ENCODE peak calls at places on chromosomes 7 and 10, in nine cellular contexts. I, N, G, Q, H, P, V, R and Z are unnamed samples.

GRCh38 chr10:129653861-129654260 is 186.8 kb downstream of the MGMT start:
- DNase-seq in Q (no peak), V (no peak), N (no peak), I (no peak), R (no peak), H (no peak), P (no peak), G (no peak), Z (no peak)

GRCh38 chr10:74917481-74918077 is 91.2 kb downstream of the KAT6B start:
- DNase-seq in Q (no peak), H (no peak), G (no peak), V (no peak), I (no peak), P (peak; percentile 78), R (no peak), N (peak; percentile 55), Z (no peak)

GRCh38 chr7:66330961-66331360 is 125.8 kb downstream of the TPST1 start:
- DNase-seq in G (no peak), Q (no peak), H (no peak), V (no peak), P (peak; percentile 32), N (peak; percentile 29), I (peak; percentile 82), R (no peak), Z (peak; percentile 81)

GRCh38 chr10:96665306-96665705 is 55.0 kb downstream of the PIK3AP1 start:
- DNase-seq in V (no peak), N (peak; percentile 65), I (no peak), R (no peak), G (no peak), P (peak; percentile 84), Q (no peak), H (no peak), Z (no peak)

GRCh38 chr10:28569506-28570159 is 36.7 kb downstream of the WAC start:
- DNase-seq in H (peak; percentile 21), N (peak; percentile 55), V (no peak), I (no peak), R (no peak), P (peak; percentile 58), Q (no peak), G (no peak), Z (no peak)

GRCh38 chr7:18495412-18496335 is at the start of gene HDAC9:
- DNase-seq in R (no peak), V (peak; percentile 83), I (peak; percentile 54), G (no peak), H (peak; percentile 88), Q (no peak), P (peak; percentile 49), N (peak; percentile 69), Z (peak; percentile 37)

GRCh38 chr10:115049318-115049717 is 43.8 kb upstream of the ATRNL1 start:
- DNase-seq in P (no peak), V (no peak), I (no peak), N (no peak), G (no peak), R (no peak), Q (no peak), H (no peak), Z (no peak)

GRCh38 chr7:44634839-44635591 is 28.6 kb downstream of the OGDH start:
- DNase-seq in G (no peak), N (no peak), P (no peak), R (no peak), Q (no peak), V (no peak), I (no peak), H (no peak), Z (peak; percentile 71)

GRCh38 chr7:38561166-38561565 is 70.0 kb downstream of the AMPH start:
- DNase-seq in N (peak; percentile 16), H (no peak), V (no peak), I (no peak), Q (no peak), G (no peak), P (no peak), R (no peak), Z (no peak)

GRCh38 chr10:72563327-72563932 is 62.4 kb downstream of the MICU1 start:
- DNase-seq in V (no peak), N (no peak), I (no peak), P (no peak), G (no peak), H (no peak), Q (peak; percentile 4), R (no peak), Z (no peak)

GRCh38 chr7:140003913-140004382 is 58.8 kb downstream of the PARP12 start:
- DNase-seq in N (peak; percentile 83), I (peak; percentile 8), P (peak; percentile 74), Q (peak; percentile 11), V (peak; percentile 81), H (no peak), R (peak; percentile 72), G (no peak), Z (no peak)

GRCh38 chr7:1859266-1860035 is 189.4 kb downstream of the ELFN1 start:
- DNase-seq in R (no peak), P (no peak), H (no peak), V (no peak), N (no peak), I (no peak), Q (no peak), G (no peak), Z (no peak)

GRCh38 chr7:50664461-50664922 is 99.3 kb upstream of the DDC start:
- DNase-seq in P (peak; percentile 83), G (no peak), H (no peak), N (peak; percentile 47), R (no peak), Q (peak; percentile 34), V (no peak), I (no peak), Z (no peak)

GRCh38 chr10:12396567-12396966 is 47.2 kb downstream of the CAMK1D start:
- DNase-seq in Q (no peak), H (no peak), I (peak; percentile 84), N (no peak), G (no peak), R (no peak), P (no peak), V (no peak), Z (no peak)

GRCh38 chr10:11443468-11444147 is 167.8 kb downstream of the USP6NL start:
- DNase-seq in G (no peak), Q (no peak), P (no peak), V (no peak), I (no peak), H (no peak), N (no peak), R (no peak), Z (no peak)

GRCh38 chr10:63611078-63611477 is 89.9 kb downstream of the REEP3 start:
- DNase-seq in R (no peak), V (no peak), N (no peak), P (peak; percentile 38), I (no peak), Q (no peak), H (no peak), G (no peak), Z (no peak)

GRCh38 chr10:97861351-97861750 is 11.7 kb downstream of the GOLGA7B start:
- DNase-seq in G (no peak), R (no peak), N (peak; percentile 78), V (no peak), H (no peak), I (no peak), P (peak; percentile 53), Q (no peak), Z (no peak)

GRCh38 chr7:49001610-49002033 is 77.3 kb downstream of the CDC14C start:
- DNase-seq in Q (no peak), G (peak; percentile 1), N (no peak), V (peak; percentile 75), P (peak; percentile 0), H (no peak), I (peak; percentile 5), R (peak; percentile 64), Z (no peak)

GRCh38 chr10:30247704-30248103 is 101.4 kb downstream of the MTPAP start:
- DNase-seq in R (no peak), I (no peak), V (no peak), G (no peak), H (no peak), N (no peak), P (no peak), Q (no peak), Z (no peak)

GRCh38 chr7:7687800-7688199 is 30.6 kb downstream of the RPA3 start:
- DNase-seq in Q (no peak), V (no peak), P (no peak), H (no peak), R (no peak), G (no peak), N (no peak), I (no peak), Z (no peak)

GRCh38 chr10:60353519-60354258 is 36.0 kb downstream of the ANK3 start:
- DNase-seq in R (no peak), G (no peak), V (peak; percentile 51), N (no peak), P (no peak), H (peak; percentile 82), I (peak; percentile 25), Q (no peak), Z (peak; percentile 58)

GRCh38 chr7:30180718-30181117 is 45.9 kb downstream of the MTURN start:
- DNase-seq in G (no peak), V (no peak), H (no peak), I (no peak), Q (no peak), P (no peak), N (no peak), R (no peak), Z (no peak)

GRCh38 chr7:74480861-74481417 is 27.2 kb downstream of the GTF2IRD1 start:
- DNase-seq in H (no peak), V (no peak), N (peak; percentile 76), R (peak; percentile 9), Q (no peak), P (peak; percentile 88), I (peak; percentile 91), G (no peak), Z (peak; percentile 60)

GRCh38 chr10:117007080-117007479 is 2.1 kb upstream of the SHTN1 start:
- DNase-seq in R (no peak), I (no peak), N (peak; percentile 54), Q (no peak), V (no peak), H (no peak), G (no peak), P (peak; percentile 70), Z (no peak)

GRCh38 chr7:156907656-156908055 is 14.7 kb upstream of the LMBR1 start:
- DNase-seq in H (no peak), G (no peak), Q (no peak), P (peak; percentile 82), I (no peak), R (no peak), V (no peak), N (peak; percentile 29), Z (no peak)

GRCh38 chr7:5420108-5420840 is 3.4 kb downstream of the TNRC18 start:
- DNase-seq in P (peak; percentile 16), V (peak; percentile 41), R (peak; percentile 27), Q (no peak), H (no peak), G (no peak), I (peak; percentile 50), N (no peak), Z (peak; percentile 60)

GRCh38 chr10:130021373-130021950 is 57.4 kb upstream of the EBF3 start:
- DNase-seq in G (no peak), P (peak; percentile 30), R (no peak), H (no peak), N (peak; percentile 83), Q (no peak), V (no peak), I (no peak), Z (peak; percentile 63)

GRCh38 chr7:101542527-101543241 is 86.4 kb downstream of the MYL10 start:
- DNase-seq in P (peak; percentile 27), I (peak; percentile 76), V (peak; percentile 81), N (peak; percentile 72), R (peak; percentile 85), H (no peak), Q (peak; percentile 74), G (peak; percentile 60), Z (peak; percentile 57)

GRCh38 chr10:97428572-97428981 is 2.6 kb downstream of the PGAM1 start:
- DNase-seq in N (peak; percentile 48), P (peak; percentile 60), G (no peak), R (no peak), H (no peak), V (peak; percentile 48), I (no peak), Q (peak; percentile 58), Z (no peak)

GRCh38 chr10:71270301-71270777 is 48.7 kb upstream of the SLC29A3 start:
- DNase-seq in I (peak; percentile 39), Q (peak; percentile 7), P (peak; percentile 70), H (peak; percentile 65), R (peak; percentile 63), N (peak; percentile 89), G (peak; percentile 25), V (peak; percentile 90), Z (peak; percentile 59)

GRCh38 chr10:90286941-90287340 is 570.9 kb downstream of the HTR7 start:
- DNase-seq in H (no peak), N (no peak), I (no peak), V (no peak), R (no peak), Q (no peak), P (no peak), G (no peak), Z (no peak)